ENCODE peak calls at places on chromosomes 13 and 19, in six cellular contexts. V is bronchial epithelial cell, O is body of pancreas, I is heart right ventricle, R is AG04450, T is mesothelial cell of epicardium. M is an unnamed sample.

GRCh38 chr13:38821753-38822551 is 135.1 kb downstream of the FREM2 start:
- DNase-seq in V (peak; percentile 69), O (no peak), I (no peak), T (no peak), R (no peak), M (no peak)

GRCh38 chr13:30377312-30377685 is 45.0 kb upstream of the UBE2L5 start:
- DNase-seq in T (no peak), I (no peak), O (no peak), R (no peak), V (no peak), M (no peak)

GRCh38 chr19:32824906-32825608 is 44.5 kb downstream of the SLC7A9 start:
- DNase-seq in I (no peak), T (no peak), V (no peak), O (no peak), R (no peak), M (no peak)

GRCh38 chr13:74114202-74114601 is 20.0 kb downstream of the KLF12 start:
- DNase-seq in O (no peak), I (no peak), R (no peak), T (no peak), V (peak; percentile 37), M (no peak)

GRCh38 chr19:42282036-42282762 is 13.1 kb downstream of the CIC start:
- DNase-seq in O (peak; percentile 28), T (no peak), V (no peak), R (no peak), I (peak; percentile 29), M (no peak)

GRCh38 chr13:26693749-26694463 is 66.7 kb downstream of the GPR12 start:
- DNase-seq in R (no peak), I (no peak), T (no peak), O (no peak), V (no peak), M (no peak)

GRCh38 chr19:51138549-51138979 is 3.5 kb upstream of the SIGLEC7 start:
- DNase-seq in O (no peak), R (no peak), I (peak; percentile 29), V (no peak), T (no peak), M (no peak)

GRCh38 chr19:13153627-13154240 is 3.5 kb downstream of the IER2 start:
- DNase-seq in R (no peak), T (no peak), I (no peak), O (peak; percentile 59), V (no peak), M (no peak)

GRCh38 chr13:30690282-30691188 is 44.8 kb upstream of the ALOX5AP start:
- DNase-seq in T (no peak), R (peak; percentile 99), V (peak; percentile 63), I (peak; percentile 42), O (peak; percentile 41), M (no peak)

GRCh38 chr13:35760678-35761308 is 284.3 kb upstream of the MAB21L1 start:
- DNase-seq in O (no peak), T (no peak), V (no peak), R (no peak), I (no peak), M (no peak)

GRCh38 chr13:93045836-93046235 is 180.8 kb upstream of the GPC6 start:
- DNase-seq in I (no peak), T (no peak), R (no peak), O (no peak), V (no peak), M (no peak)

GRCh38 chr19:48627865-48628314 is 8.6 kb downstream of the SPHK2 start:
- DNase-seq in T (no peak), I (no peak), R (no peak), V (no peak), O (no peak), M (no peak)

GRCh38 chr13:59318320-59318930 is 845.3 kb downstream of the DIAPH3 start:
- DNase-seq in O (peak; percentile 84), R (peak; percentile 16), V (peak; percentile 43), T (peak; percentile 60), I (peak; percentile 83), M (peak; percentile 75)

GRCh38 chr13:37075164-37075563 is 15.7 kb upstream of the SUPT20H start:
- DNase-seq in R (no peak), V (no peak), O (no peak), I (no peak), T (no peak), M (no peak)

GRCh38 chr19:2631213-2631821 is 71.2 kb downstream of the GNG7 start:
- DNase-seq in T (no peak), R (no peak), V (no peak), O (no peak), I (no peak), M (no peak)

GRCh38 chr19:8355631-8356402 is 8.1 kb upstream of the ANGPTL4 start:
- DNase-seq in R (no peak), T (no peak), O (peak; percentile 53), I (no peak), V (peak; percentile 89), M (peak; percentile 47)

GRCh38 chr13:94798738-94799137 is 86.4 kb upstream of the SOX21 start:
- DNase-seq in V (no peak), I (no peak), T (no peak), R (no peak), O (no peak), M (no peak)

GRCh38 chr13:99339736-99340392 is 32.7 kb upstream of the GPR183 start:
- DNase-seq in R (no peak), O (peak; percentile 30), T (no peak), I (no peak), V (peak; percentile 22), M (no peak)

GRCh38 chr13:60467098-60467497 is 70.1 kb downstream of the TDRD3 start:
- DNase-seq in V (no peak), I (no peak), R (no peak), T (no peak), O (no peak), M (no peak)

GRCh38 chr13:27730191-27730590 is 62.1 kb upstream of the GSX1 start:
- DNase-seq in T (no peak), O (no peak), R (no peak), I (no peak), V (no peak), M (no peak)

GRCh38 chr19:8494158-8494557 is 8.3 kb downstream of the PRAM1 start:
- DNase-seq in I (no peak), V (no peak), T (no peak), O (no peak), R (no peak), M (no peak)

GRCh38 chr19:17103177-17103576 is 27.6 kb downstream of the MYO9B start:
- DNase-seq in V (no peak), O (no peak), R (no peak), I (no peak), T (no peak), M (no peak)
- TF ChIP-seq CTCF in V (peak; percentile 41), O (no peak), R (peak; percentile 67), I (no peak), T (peak; percentile 55), M (no peak)

GRCh38 chr19:40216777-40217026 is 1.5 kb downstream of the TTC9B start:
- DNase-seq in T (no peak), O (no peak), I (no peak), R (no peak), V (peak; percentile 2), M (no peak)

GRCh38 chr19:40216013-40216776 is 2.0 kb downstream of the TTC9B start:
- DNase-seq in R (no peak), T (no peak), V (no peak), I (no peak), O (no peak), M (no peak)

GRCh38 chr19:40217921-40218890 is at the start of gene TTC9B:
- DNase-seq in I (no peak), T (no peak), R (no peak), O (no peak), V (no peak), M (no peak)

GRCh38 chr19:40214936-40215335 is 3.2 kb downstream of the TTC9B start:
- DNase-seq in V (no peak), T (no peak), O (no peak), I (no peak), R (no peak), M (no peak)

DNA sequence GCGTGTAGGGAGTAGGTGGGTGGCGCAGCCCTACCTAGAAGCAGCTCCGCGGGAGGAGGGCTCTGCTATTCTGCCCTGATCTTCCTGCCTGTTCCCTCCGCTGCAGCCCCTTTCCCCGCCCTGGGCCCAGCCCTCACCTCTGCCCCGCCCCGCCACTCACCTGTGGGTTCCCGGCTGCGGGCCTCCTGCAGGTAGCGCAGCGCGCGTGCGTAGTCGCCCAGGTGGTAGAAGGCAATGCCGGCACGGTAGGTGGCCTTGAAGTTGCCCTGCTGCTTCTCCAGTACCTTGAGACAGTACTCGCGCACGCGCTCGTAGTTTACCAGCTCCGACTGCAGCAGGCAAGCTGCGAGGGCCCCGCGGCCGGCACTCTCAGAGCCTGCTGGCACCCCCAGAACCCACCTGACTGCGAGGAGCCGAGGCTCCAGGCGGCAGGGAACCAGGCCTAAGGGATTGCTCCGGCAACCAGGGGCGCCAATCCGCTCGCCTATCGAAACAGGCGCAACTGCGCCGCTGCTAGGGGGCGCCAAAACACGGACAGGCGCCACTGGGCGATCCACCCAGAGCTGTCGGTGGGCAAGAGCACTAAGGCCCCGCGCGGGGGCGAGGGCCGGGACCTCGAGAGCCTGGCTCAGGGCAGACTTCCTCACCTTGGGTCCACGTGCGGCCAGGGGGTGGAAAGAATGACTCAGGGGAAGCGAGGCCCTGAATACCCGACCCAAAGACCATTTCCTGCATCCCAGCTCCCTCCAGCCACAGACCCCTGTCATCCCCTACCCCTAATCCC is 965 bp downstream of the TTC9B start:
- DNase-seq in I (no peak), V (peak; percentile 36), O (peak; percentile 83), R (no peak), T (no peak), M (no peak)
- TF ChIP-seq CTCF in I (no peak), V (peak; percentile 65), O (peak; percentile 33), R (peak; percentile 13), T (no peak), M (no peak)

DNA sequence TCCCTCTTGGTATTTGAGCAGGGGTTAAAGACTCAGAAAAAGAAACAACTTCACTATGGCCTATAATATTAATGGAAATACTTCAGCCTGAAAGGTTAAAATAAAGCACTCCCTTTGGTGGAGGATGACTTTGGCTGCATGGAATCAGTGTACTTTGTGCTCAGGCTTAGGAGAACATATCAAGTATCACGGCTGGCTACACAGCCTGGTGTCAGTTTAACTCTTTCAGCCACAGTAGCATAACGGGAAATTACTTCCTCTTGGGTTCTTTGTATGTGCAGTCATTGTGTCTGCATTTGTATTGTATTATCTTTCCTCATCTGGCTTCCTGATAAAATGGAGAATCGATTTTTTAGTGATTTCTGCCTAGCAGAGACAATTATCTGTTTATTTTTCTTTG is 239.0 kb downstream of the GGACT start:
- DNase-seq in T (no peak), I (no peak), R (no peak), O (no peak), V (no peak), M (no peak)
- TF ChIP-seq CTCF in T (no peak), I (no peak), R (no peak), O (no peak), V (no peak), M (no peak)

GRCh38 chr19:45589768-45590167 is 5.2 kb upstream of the OPA3 start:
- DNase-seq in T (no peak), R (no peak), I (no peak), V (no peak), O (no peak), M (no peak)

GRCh38 chr19:45590300-45591003 is 5.8 kb upstream of the OPA3 start:
- DNase-seq in R (no peak), V (no peak), I (no peak), O (no peak), T (no peak), M (no peak)

GRCh38 chr19:45592366-45592765 is 7.8 kb upstream of the OPA3 start:
- DNase-seq in V (peak; percentile 48), O (no peak), I (no peak), R (no peak), T (no peak), M (no peak)

GRCh38 chr19:45591638-45592005 is 7.0 kb upstream of the OPA3 start:
- DNase-seq in V (no peak), I (no peak), R (no peak), T (no peak), O (no peak), M (no peak)

GRCh38 chr19:45591004-45591637 is 6.5 kb upstream of the OPA3 start:
- DNase-seq in I (no peak), V (no peak), T (no peak), R (no peak), O (peak; percentile 73), M (no peak)
- TF ChIP-seq CTCF in I (no peak), V (peak; percentile 84), T (no peak), R (peak; percentile 43), O (peak; percentile 65), M (no peak)